ENCODE peak calls at places on chromosomes 5 and 9, in seven cellular contexts. R is uterus, H is erythroblast, I is transverse colon, B is upper lobe of left lung, G is HCT116, X is lower leg skin. Y is an unnamed sample.
A peak's percentile ranks its signal among the peaks of the same experiment; 100 is the strongest.

GRCh38 chr9:131333771-131334567 is 44.4 kb downstream of the PLPP7 start:
- DNase-seq in R (no peak), H (no peak), I (no peak), B (no peak), G (no peak), X (no peak), Y (no peak)

GRCh38 chr5:52867809-52868208 is 80.1 kb downstream of the ITGA1 start:
- DNase-seq in R (no peak), H (no peak), I (no peak), B (no peak), G (no peak), X (no peak), Y (no peak)

GRCh38 chr5:133247881-133248642 is 196.2 kb downstream of the HSPA4 start:
- DNase-seq in R (no peak), H (peak; percentile 71), I (no peak), B (no peak), G (peak; percentile 60), X (no peak), Y (peak; percentile 77)

GRCh38 chr9:98329281-98329680 is 73.8 kb upstream of the TBC1D2 start:
- DNase-seq in R (no peak), H (no peak), I (no peak), B (no peak), G (no peak), X (no peak), Y (no peak)

GRCh38 chr9:99947395-99947794 is 40.9 kb downstream of the STX17 start:
- DNase-seq in R (no peak), H (no peak), I (no peak), B (no peak), G (no peak), X (no peak), Y (no peak)

GRCh38 chr9:127886401-127886972 is 9.0 kb upstream of the AK1 start:
- DNase-seq in R (peak; percentile 13), H (peak; percentile 45), I (no peak), B (no peak), G (no peak), X (no peak), Y (peak; percentile 70)

GRCh38 chr5:80958611-80959010 is 1.6 kb upstream of the RASGRF2 start:
- DNase-seq in R (no peak), H (no peak), I (no peak), B (no peak), G (no peak), X (no peak), Y (no peak)

GRCh38 chr5:72441094-72441723 is 66.0 kb downstream of the ZNF366 start:
- DNase-seq in R (no peak), H (no peak), I (no peak), B (no peak), G (no peak), X (no peak), Y (no peak)

GRCh38 chr9:17171309-17172094 is 36.7 kb downstream of the CNTLN start:
- DNase-seq in R (no peak), H (no peak), I (no peak), B (no peak), G (no peak), X (no peak), Y (no peak)

GRCh38 chr9:68777070-68777763 is 72.2 kb downstream of the PIP5K1B start:
- DNase-seq in R (no peak), H (peak; percentile 86), I (no peak), B (no peak), G (no peak), X (no peak), Y (no peak)

GRCh38 chr9:98501776-98502175 is 207.0 kb downstream of the GABBR2 start:
- DNase-seq in R (no peak), H (no peak), I (no peak), B (no peak), G (no peak), X (no peak), Y (no peak)

GRCh38 chr9:135413461-135413860 is 66.1 kb upstream of the PPP1R26 start:
- DNase-seq in R (no peak), H (no peak), I (no peak), B (peak; percentile 19), G (no peak), X (no peak), Y (no peak)

GRCh38 chr5:7856855-7857254 is 5.9 kb upstream of the CFAP90 start:
- DNase-seq in R (no peak), H (peak; percentile 50), I (peak; percentile 10), B (no peak), G (peak; percentile 15), X (no peak), Y (peak; percentile 21)

GRCh38 chr9:71876106-71876505 is 34.9 kb downstream of the ABHD17B start:
- DNase-seq in R (no peak), H (no peak), I (no peak), B (no peak), G (no peak), X (no peak), Y (no peak)

GRCh38 chr5:58934629-58935097 is 351.8 kb downstream of the RAB3C start:
- DNase-seq in R (no peak), H (no peak), I (no peak), B (no peak), G (no peak), X (no peak), Y (no peak)

GRCh38 chr9:113879906-113880305 is 3.8 kb downstream of the ZNF618 start:
- DNase-seq in R (no peak), H (no peak), I (no peak), B (no peak), G (no peak), X (no peak), Y (no peak)

GRCh38 chr5:168851902-168852321 is 272.7 kb upstream of the PANK3 start:
- DNase-seq in R (no peak), H (peak; percentile 88), I (no peak), B (no peak), G (no peak), X (no peak), Y (no peak)

GRCh38 chr5:132193165-132193694 is 34.4 kb downstream of the P4HA2 start:
- DNase-seq in R (no peak), H (no peak), I (no peak), B (no peak), G (no peak), X (no peak), Y (no peak)

GRCh38 chr5:78569441-78569840 is 79.1 kb downstream of the LHFPL2 start:
- DNase-seq in R (peak; percentile 70), H (no peak), I (peak; percentile 18), B (peak; percentile 56), G (no peak), X (no peak), Y (peak; percentile 69)

GRCh38 chr5:126777257-126777973 is 479 bp downstream of the LMNB1 start:
- DNase-seq in R (peak; percentile 33), H (peak; percentile 81), I (peak; percentile 64), B (peak; percentile 68), G (no peak), X (peak; percentile 25), Y (peak; percentile 61)

GRCh38 chr9:33517373-33517772 is 6.7 kb upstream of the ANKRD18B start:
- DNase-seq in R (no peak), H (peak; percentile 68), I (no peak), B (no peak), G (no peak), X (no peak), Y (no peak)

DNA sequence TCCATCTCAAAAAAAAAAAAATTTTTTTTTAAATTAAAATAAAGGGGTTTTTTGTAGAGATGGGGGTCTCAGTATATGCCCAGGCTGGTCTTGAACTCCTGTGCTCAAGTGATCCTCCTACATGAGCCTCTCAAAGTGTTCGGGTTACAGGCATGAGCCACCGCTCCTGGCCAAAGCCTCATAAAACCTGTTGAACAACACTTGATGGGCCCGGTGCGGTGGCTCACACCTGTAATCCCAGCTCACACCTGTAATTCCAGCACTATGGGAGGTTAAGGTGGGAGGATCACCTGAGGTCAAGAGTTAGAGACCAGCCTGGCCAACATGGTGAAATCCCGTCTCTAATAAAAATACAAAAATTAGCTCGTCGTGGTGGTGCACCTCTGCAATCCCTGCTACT is 7.7 kb upstream of the NPM1 start:
- DNase-seq in R (no peak), H (no peak), I (no peak), B (no peak), G (no peak), X (no peak), Y (no peak)
- TF ChIP-seq POLR2A in R (no peak), H (no peak), I (no peak), B (no peak), G (no peak), X (no peak), Y (no peak)

GRCh38 chr5:38660194-38660668 is 103.8 kb upstream of the LIFR start:
- DNase-seq in R (no peak), H (no peak), I (no peak), B (no peak), G (no peak), X (no peak), Y (peak; percentile 43)
- TF ChIP-seq POLR2A in R (no peak), H (no peak), I (no peak), B (no peak), G (no peak), X (no peak), Y (no peak)

GRCh38 chr9:35110327-35110758 is 5.3 kb downstream of the ATOSB start:
- DNase-seq in R (no peak), H (peak; percentile 89), I (no peak), B (no peak), G (no peak), X (no peak), Y (peak; percentile 9)

GRCh38 chr9:35108461-35108860 is 5.5 kb upstream of the STOML2 start:
- DNase-seq in R (no peak), H (no peak), I (no peak), B (no peak), G (no peak), X (no peak), Y (peak; percentile 8)

GRCh38 chr9:35108946-35109575 is 6.1 kb upstream of the STOML2 start:
- DNase-seq in R (no peak), H (peak; percentile 96), I (no peak), B (no peak), G (no peak), X (no peak), Y (peak; percentile 7)

GRCh38 chr9:35112257-35113020 is 3.2 kb downstream of the ATOSB start:
- DNase-seq in R (no peak), H (peak; percentile 85), I (peak; percentile 40), B (peak; percentile 69), G (no peak), X (peak; percentile 76), Y (peak; percentile 15)

GRCh38 chr9:35111006-35111933 is 4.4 kb downstream of the ATOSB start:
- DNase-seq in R (peak; percentile 98), H (peak; percentile 100), I (peak; percentile 98), B (peak; percentile 99), G (peak; percentile 98), X (peak; percentile 98), Y (peak; percentile 99)
- TF ChIP-seq POLR2A in R (peak; percentile 62), H (peak; percentile 64), I (peak; percentile 58), B (peak; percentile 72), G (no peak), X (no peak), Y (no peak)

GRCh38 chr5:10634562-10634961 is 70.7 kb downstream of the ANKRD33B start:
- DNase-seq in R (no peak), H (no peak), I (no peak), B (no peak), G (no peak), X (no peak), Y (no peak)

GRCh38 chr5:10631597-10631996 is 67.7 kb downstream of the ANKRD33B start:
- DNase-seq in R (no peak), H (no peak), I (no peak), B (no peak), G (no peak), X (no peak), Y (no peak)

GRCh38 chr5:10632110-10632903 is 68.4 kb downstream of the ANKRD33B start:
- DNase-seq in R (no peak), H (no peak), I (peak; percentile 53), B (peak; percentile 46), G (peak; percentile 34), X (no peak), Y (no peak)

GRCh38 chr5:10634056-10634455 is 70.2 kb downstream of the ANKRD33B start:
- DNase-seq in R (no peak), H (no peak), I (no peak), B (no peak), G (no peak), X (no peak), Y (no peak)

GRCh38 chr5:10633271-10634049 is 69.6 kb downstream of the ANKRD33B start:
- DNase-seq in R (no peak), H (no peak), I (no peak), B (no peak), G (no peak), X (no peak), Y (no peak)
- TF ChIP-seq POLR2A in R (no peak), H (no peak), I (no peak), B (no peak), G (no peak), X (no peak), Y (no peak)

Y was measured in testis.